ENCODE peak calls at places on chromosomes 1 and 21, in six cellular contexts. Q is erythroblast, W is A549, D is prostate gland, S is lower leg skin, T is IMR-90. F is an unnamed sample.

GRCh38 chr21:43608225-43608624 is 51.1 kb downstream of the HSF2BP start:
- DNase-seq in Q (no peak), W (no peak), D (no peak), S (no peak), T (peak), F (no peak)

GRCh38 chr1:13807213-13807612 is 107.2 kb downstream of the PRDM2 start:
- DNase-seq in Q (peak), W (peak), D (peak), S (no peak), T (no peak), F (no peak)

GRCh38 chr1:212254853-212255363 is 30.3 kb upstream of the PPP2R5A start:
- DNase-seq in Q (no peak), W (no peak), D (no peak), S (no peak), T (no peak), F (no peak)

GRCh38 chr1:108691128-108691885 is 803 bp upstream of the PRPF38B start:
- DNase-seq in Q (peak), W (no peak), D (peak), S (no peak), T (peak), F (no peak)

GRCh38 chr1:167723707-167724323 is 2.0 kb downstream of the MPZL1 start:
- DNase-seq in Q (peak), W (no peak), D (no peak), S (no peak), T (no peak), F (no peak)

GRCh38 chr1:50098490-50099109 is 10.1 kb upstream of the ELAVL4 start:
- DNase-seq in Q (no peak), W (no peak), D (no peak), S (no peak), T (no peak), F (no peak)

GRCh38 chr1:193322218-193322617 is 135.8 kb upstream of the B3GALT2 start:
- DNase-seq in Q (no peak), W (no peak), D (no peak), S (no peak), T (peak), F (no peak)

GRCh38 chr1:11930571-11931445 is 3.7 kb upstream of the PLOD1 start:
- DNase-seq in Q (no peak), W (no peak), D (no peak), S (no peak), T (peak), F (no peak)

GRCh38 chr1:151238467-151238739 is 16.1 kb upstream of the PSMD4 start:
- DNase-seq in Q (no peak), W (no peak), D (no peak), S (no peak), T (peak), F (peak)

GRCh38 chr1:214327519-214327918 is 46.6 kb downstream of the SMYD2 start:
- DNase-seq in Q (no peak), W (no peak), D (no peak), S (no peak), T (no peak), F (no peak)

DNA sequence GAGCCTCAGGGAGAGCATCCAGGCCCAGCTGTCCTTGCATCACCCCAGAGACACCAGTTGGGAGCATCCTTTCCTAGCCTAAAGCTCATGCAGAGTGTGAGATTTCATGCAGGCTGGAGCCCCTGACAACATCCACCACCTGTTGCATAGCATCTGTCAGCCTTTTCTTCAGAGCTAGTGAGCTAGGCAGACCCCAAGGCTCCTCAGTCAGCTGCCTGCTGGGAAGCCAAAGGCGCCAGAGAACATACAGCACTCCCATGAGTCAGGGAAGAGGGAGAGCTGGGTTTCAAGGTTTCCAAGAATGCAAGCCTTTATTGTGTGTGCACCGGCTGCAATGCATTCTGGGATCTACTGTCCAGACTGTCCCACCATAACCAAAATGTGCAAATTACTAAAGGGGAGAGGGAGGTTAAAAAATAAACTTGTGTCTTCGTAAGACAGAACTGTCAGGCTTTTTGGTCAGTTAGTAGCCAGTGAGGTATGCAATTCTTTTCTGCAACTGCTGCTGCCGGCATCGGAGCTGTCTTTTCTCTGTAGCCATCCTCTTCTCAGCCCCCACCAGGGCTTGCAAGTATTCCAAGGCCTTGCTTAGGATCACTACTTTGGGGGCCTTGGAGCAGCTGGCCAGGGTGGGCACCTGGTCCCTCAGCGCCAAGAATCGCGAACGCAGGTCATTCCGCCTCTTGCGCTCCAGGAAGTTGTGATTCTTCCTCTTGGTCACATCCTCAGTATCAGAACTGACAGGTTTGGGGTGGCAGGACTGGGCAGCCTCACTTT is 4.6 kb downstream of the MYCL start:
- DNase-seq in Q (no peak), W (no peak), D (no peak), S (peak), T (peak), F (no peak)
- TF ChIP-seq POLR2A in Q (no peak), W (no peak), D (no peak), S (no peak), T (peak), F (no peak)

GRCh38 chr1:23720256-23720995 is 22.8 kb upstream of the ELOA start:
- DNase-seq in Q (no peak), W (no peak), D (no peak), S (no peak), T (peak), F (no peak)
- TF ChIP-seq POLR2A in Q (no peak), W (no peak), D (no peak), S (no peak), T (no peak), F (no peak)

DNA sequence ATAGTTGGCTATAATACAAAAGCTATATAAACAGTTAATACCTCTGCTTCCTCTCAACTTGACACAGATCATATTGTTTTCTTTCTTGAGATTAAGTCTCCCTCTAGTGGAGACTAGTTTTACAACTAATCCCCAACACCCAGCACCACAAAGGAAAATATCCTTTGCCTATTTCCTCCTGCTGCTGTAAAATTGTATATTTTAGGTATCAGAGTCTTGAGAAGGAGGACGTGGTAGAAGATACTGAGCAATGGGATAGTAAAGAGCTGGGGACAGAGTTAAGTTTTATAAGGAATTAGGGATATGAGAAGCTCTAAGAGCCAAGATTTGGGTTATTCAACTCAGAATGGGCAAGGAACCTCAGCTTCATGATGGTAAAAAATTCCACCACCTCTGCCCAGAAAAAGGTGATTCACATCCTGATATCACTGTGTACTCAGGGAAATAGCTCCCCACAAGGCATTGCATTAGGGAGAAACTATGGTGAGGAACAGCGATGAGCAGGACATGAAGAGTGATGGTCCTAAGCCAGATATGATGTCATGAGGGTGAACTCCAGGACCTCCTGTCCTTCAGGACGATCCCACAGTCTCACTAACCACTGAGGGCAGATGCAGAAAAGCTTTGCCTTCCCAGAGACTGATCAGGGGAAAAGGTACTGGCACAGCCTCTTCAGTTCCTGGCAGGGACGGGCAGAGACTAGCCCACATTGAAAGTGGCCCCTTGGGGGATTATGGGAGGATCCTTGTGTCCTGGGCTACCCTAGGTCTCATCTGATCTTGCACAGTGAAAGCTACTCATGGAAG is 14.7 kb upstream of the CFAP126 start:
- DNase-seq in Q (peak), W (peak), D (peak), S (no peak), T (peak), F (no peak)
- TF ChIP-seq POLR2A in Q (no peak), W (no peak), D (no peak), S (no peak), T (no peak), F (no peak)

GRCh38 chr1:119718409-119718808 is 6.7 kb downstream of the PHGDH start:
- DNase-seq in Q (no peak), W (no peak), D (no peak), S (no peak), T (no peak), F (no peak)
- TF ChIP-seq POLR2A in Q (no peak), W (no peak), D (no peak), S (no peak), T (no peak), F (no peak)

GRCh38 chr1:54487571-54488050 is 60.4 kb upstream of the ACOT11 start:
- DNase-seq in Q (no peak), W (no peak), D (peak), S (peak), T (no peak), F (no peak)

GRCh38 chr1:54488065-54488750 is 59.8 kb upstream of the ACOT11 start:
- DNase-seq in Q (peak), W (peak), D (peak), S (peak), T (peak), F (peak)

GRCh38 chr1:54489627-54490240 is 58.3 kb upstream of the ACOT11 start:
- DNase-seq in Q (no peak), W (no peak), D (no peak), S (no peak), T (no peak), F (no peak)

GRCh38 chr1:54490361-54491248 is 57.4 kb upstream of the ACOT11 start:
- DNase-seq in Q (no peak), W (no peak), D (no peak), S (no peak), T (no peak), F (no peak)

GRCh38 chr1:54488831-54489626 is 59.0 kb upstream of the ACOT11 start:
- DNase-seq in Q (peak), W (peak), D (peak), S (peak), T (peak), F (peak)
- TF ChIP-seq POLR2A in Q (no peak), W (no peak), D (peak), S (no peak), T (peak), F (no peak)